ENCODE peak calls at places on chromosomes 13 and 19, in ten cellular contexts. R is Peyer's patch, A is heart right ventricle, D is spleen, W is tibial nerve, E is heart left ventricle, J is GM23338, Y is adrenal gland, P is fibroblast of mammary gland, L is dorsolateral prefrontal cortex. Q is an unnamed sample.

GRCh38 chr19:13430790-13431582 is 75.3 kb downstream of the CACNA1A start:
- DNase-seq in D (peak), E (no peak), Y (peak), P (peak), W (no peak), A (peak), L (peak), J (peak), R (peak), Q (peak)

GRCh38 chr13:66553391-66553790 is 676.7 kb downstream of the PCDH9 start:
- DNase-seq in Y (no peak), A (no peak), D (no peak), J (no peak), R (no peak), P (no peak), W (no peak), E (no peak), L (no peak), Q (peak)

GRCh38 chr13:109945206-109945960 is 159.0 kb upstream of the IRS2 start:
- DNase-seq in D (no peak), W (no peak), J (no peak), Y (no peak), R (no peak), P (peak), A (no peak), E (no peak), L (no peak), Q (peak)

GRCh38 chr13:43494206-43494605 is 292.6 kb downstream of the ENOX1 start:
- DNase-seq in E (no peak), A (no peak), Y (no peak), D (no peak), W (no peak), R (no peak), P (no peak), L (no peak), J (no peak), Q (no peak)

GRCh38 chr19:888615-889385 is 4.2 kb downstream of the MED16 start:
- DNase-seq in W (no peak), Y (no peak), L (no peak), D (peak), E (no peak), R (no peak), J (no peak), P (no peak), A (no peak), Q (no peak)

GRCh38 chr13:25135896-25136295 is 36.2 kb downstream of the AMER2 start:
- DNase-seq in A (no peak), D (no peak), E (no peak), R (no peak), J (no peak), W (no peak), P (no peak), L (no peak), Y (no peak), Q (no peak)

GRCh38 chr19:10286803-10287737 is at the start of gene ICAM4:
- DNase-seq in R (no peak), E (peak), D (peak), W (no peak), Y (peak), P (no peak), L (no peak), J (peak), A (peak), Q (no peak)

GRCh38 chr13:93289047-93289446 is 62.4 kb downstream of the GPC6 start:
- DNase-seq in J (no peak), Y (no peak), R (no peak), L (no peak), A (no peak), E (no peak), D (no peak), W (no peak), P (peak), Q (no peak)

GRCh38 chr13:45082964-45083363 is 37.3 kb upstream of the GTF2F2 start:
- DNase-seq in L (no peak), D (no peak), W (no peak), R (no peak), J (no peak), Y (no peak), P (peak), A (no peak), E (no peak), Q (peak)

GRCh38 chr13:31485651-31486051 is 253.7 kb upstream of the RXFP2 start:
- DNase-seq in R (no peak), E (no peak), A (no peak), L (no peak), W (no peak), J (no peak), Y (no peak), D (no peak), P (peak), Q (no peak)

GRCh38 chr19:8149261-8150094 is at the start of gene FBN3:
- DNase-seq in L (no peak), J (peak), E (no peak), R (no peak), A (no peak), D (no peak), P (no peak), W (no peak), Y (no peak), Q (no peak)

GRCh38 chr13:50309872-50310594 is 294.8 kb downstream of the KCNRG start:
- DNase-seq in Y (no peak), E (no peak), A (no peak), W (no peak), D (no peak), J (peak), R (no peak), P (no peak), L (no peak), Q (no peak)

GRCh38 chr19:48646192-48646911 is 365 bp upstream of the CA11 start:
- DNase-seq in J (peak), E (peak), A (peak), L (peak), W (peak), R (peak), P (peak), Y (peak), D (peak), Q (peak)

GRCh38 chr19:10289836-10290438 is at the start of gene ICAM5:
- DNase-seq in Y (no peak), D (peak), A (no peak), W (no peak), L (peak), P (no peak), E (no peak), J (peak), R (no peak), Q (no peak)

GRCh38 chr13:75079226-75079625 is 402.7 kb downstream of the TBC1D4 start:
- DNase-seq in Y (no peak), L (no peak), J (no peak), W (no peak), P (peak), R (no peak), D (no peak), E (no peak), A (no peak), Q (no peak)

GRCh38 chr19:6947745-6948144 is 60.4 kb downstream of the ADGRE1 start:
- DNase-seq in Y (no peak), A (no peak), L (no peak), W (no peak), R (no peak), J (no peak), E (peak), D (no peak), P (peak), Q (peak)

GRCh38 chr13:41017153-41017552 is 2.0 kb downstream of the ELF1 start:
- DNase-seq in A (no peak), L (no peak), W (no peak), D (no peak), R (no peak), P (no peak), Y (no peak), E (no peak), J (no peak), Q (no peak)

GRCh38 chr13:28679628-28680027 is 20.7 kb downstream of the POMP start:
- DNase-seq in P (peak), Y (no peak), W (no peak), R (no peak), A (no peak), E (no peak), D (no peak), L (no peak), J (peak), Q (peak)

GRCh38 chr19:39434123-39435076 is 1.3 kb downstream of the RPS16 start:
- DNase-seq in L (no peak), Y (no peak), R (no peak), A (no peak), J (no peak), D (no peak), P (peak), E (no peak), W (no peak), Q (peak)

GRCh38 chr13:73040968-73041580 is 17.7 kb upstream of the KLF5 start:
- DNase-seq in Y (no peak), J (no peak), L (no peak), P (no peak), A (no peak), W (no peak), E (no peak), D (no peak), R (peak), Q (no peak)

DNA sequence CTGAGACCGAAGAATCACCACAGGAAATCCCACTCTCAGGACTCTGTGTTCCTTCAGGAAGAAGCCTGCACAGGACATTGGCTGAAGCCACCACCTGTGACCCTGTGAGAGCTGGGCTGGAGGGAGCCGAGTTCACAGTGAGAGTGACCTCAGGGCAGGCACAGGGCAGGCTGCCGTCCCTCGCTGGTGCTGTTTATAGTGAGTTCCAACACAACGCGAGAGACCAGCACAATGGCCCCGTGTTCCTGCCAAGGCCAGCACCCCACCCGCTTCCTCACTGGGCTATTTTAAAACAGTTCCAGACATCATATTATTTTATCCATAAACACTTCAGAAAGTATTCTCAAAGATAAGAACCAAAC is 18.4 kb upstream of the GAS6 start:
- DNase-seq in E (peak), J (no peak), P (no peak), W (peak), D (no peak), A (peak), R (no peak), L (no peak), Y (peak), Q (no peak)
- H3K4me3 ChIP-seq in E (no peak), J (no peak), P (no peak), W (no peak), D (no peak), A (peak), R (no peak), L (no peak), Y (no peak), Q (no peak)

DNA sequence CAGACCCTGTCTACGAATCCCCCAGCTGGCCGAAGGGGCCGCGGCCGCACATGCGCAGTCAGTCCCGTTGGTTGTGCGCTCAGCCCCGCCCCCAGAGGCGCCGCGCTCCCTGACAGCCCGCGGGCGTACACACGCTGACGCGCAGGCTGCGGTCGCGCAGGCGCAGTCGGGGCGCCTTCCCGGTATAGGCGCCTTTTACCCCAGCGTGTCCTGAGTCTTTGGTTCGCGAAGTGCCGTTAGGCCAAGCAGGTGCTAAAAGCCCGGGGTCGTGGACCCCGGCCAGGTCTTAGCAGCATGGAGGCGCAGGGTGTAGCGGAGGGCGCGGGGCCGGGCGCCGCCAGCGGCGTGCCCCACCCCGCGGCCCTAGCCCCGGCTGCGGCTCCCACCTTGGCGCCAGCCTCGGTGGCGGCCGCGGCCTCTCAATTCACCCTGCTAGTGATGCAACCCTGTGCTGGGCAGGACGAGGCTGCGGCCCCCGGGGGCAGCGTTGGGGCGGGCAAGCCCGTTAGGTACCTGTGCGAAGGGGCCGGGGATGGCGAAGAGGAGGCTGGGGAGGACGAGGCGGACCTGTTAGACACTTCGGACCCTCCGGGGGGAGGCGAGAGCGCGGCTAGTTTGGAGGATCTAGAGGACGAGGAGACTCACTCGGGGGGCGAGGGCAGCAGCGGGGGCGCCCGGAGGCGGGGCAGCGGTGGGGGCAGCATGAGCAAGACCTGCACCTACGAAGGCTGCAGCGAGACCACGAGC is at the start of gene RFXAP:
- DNase-seq in D (peak), Y (peak), A (peak), P (peak), E (peak), L (peak), J (peak), W (peak), R (peak), Q (peak)
- TF ChIP-seq CTCF in D (peak), Y (peak), A (peak), P (no peak), E (peak), L (peak), J (no peak), W (no peak), R (no peak), Q (no peak)

GRCh38 chr19:4518345-4519171 is at the start of gene PLIN4:
- DNase-seq in R (no peak), D (no peak), W (no peak), P (peak), L (no peak), A (peak), E (peak), J (peak), Y (no peak), Q (peak)
- H3K4me3 ChIP-seq in R (peak), D (no peak), W (no peak), P (no peak), L (peak), A (peak), E (peak), J (no peak), Y (no peak), Q (no peak)

GRCh38 chr13:99276706-99277105 is 18.5 kb upstream of the GPR18 start:
- DNase-seq in W (no peak), L (no peak), A (no peak), Y (no peak), E (no peak), J (peak), P (no peak), R (no peak), D (no peak), Q (no peak)
- TF ChIP-seq CTCF in W (no peak), L (no peak), A (no peak), Y (no peak), E (no peak), J (no peak), P (no peak), R (no peak), D (no peak), Q (no peak)

GRCh38 chr19:29422686-29423085 is 103.1 kb upstream of the VSTM2B start:
- DNase-seq in A (no peak), P (no peak), Y (no peak), J (no peak), E (no peak), D (no peak), W (no peak), L (no peak), R (no peak), Q (no peak)

GRCh38 chr19:29420482-29421185 is 105.2 kb upstream of the VSTM2B start:
- DNase-seq in E (no peak), L (no peak), D (no peak), P (no peak), J (no peak), A (no peak), W (no peak), Y (no peak), R (no peak), Q (no peak)

GRCh38 chr19:29420065-29420464 is 105.7 kb upstream of the VSTM2B start:
- DNase-seq in J (no peak), Y (no peak), E (no peak), R (no peak), L (no peak), W (no peak), D (no peak), P (no peak), A (no peak), Q (no peak)

GRCh38 chr19:29422047-29422446 is 103.7 kb upstream of the VSTM2B start:
- DNase-seq in W (no peak), P (no peak), L (no peak), D (no peak), J (no peak), E (no peak), Y (no peak), A (no peak), R (no peak), Q (no peak)

GRCh38 chr19:29421186-29421525 is 104.6 kb upstream of the VSTM2B start:
- DNase-seq in R (no peak), P (no peak), L (no peak), D (no peak), E (no peak), W (no peak), J (no peak), Y (no peak), A (no peak), Q (no peak)
- H3K4me3 ChIP-seq in R (no peak), P (no peak), L (no peak), D (no peak), E (no peak), W (no peak), J (no peak), Y (no peak), A (no peak), Q (no peak)